ENCODE peak calls at places on chromosomes 7 and 10, in four cellular contexts. I is colonic mucosa, V is adipocyte, X is testis. L is an unnamed sample.

GRCh38 chr7:151491859-151492258 is 27.8 kb downstream of the RHEB start:
- DNase-seq in I (no peak), V (peak; percentile 80), X (no peak), L (no peak)

GRCh38 chr7:78296036-78296435 is 497.5 kb downstream of the PHTF2 start:
- DNase-seq in I (no peak), V (peak; percentile 57), X (no peak), L (no peak)

GRCh38 chr7:82288769-82289535 is 154.6 kb downstream of the CACNA2D1 start:
- DNase-seq in I (no peak), V (no peak), X (no peak), L (no peak)

GRCh38 chr10:30763933-30764332 is 134.4 kb upstream of the LYZL2 start:
- DNase-seq in I (no peak), V (no peak), X (peak; percentile 25), L (no peak)

GRCh38 chr10:72417971-72418370 is 63.3 kb upstream of the DNAJB12 start:
- DNase-seq in I (no peak), V (no peak), X (no peak), L (no peak)

GRCh38 chr10:1551636-1552338 is 185.5 kb downstream of the ADARB2 start:
- DNase-seq in I (no peak), V (no peak), X (no peak), L (no peak)

GRCh38 chr10:6578221-6579192 is 1.6 kb downstream of the PRKCQ start:
- DNase-seq in I (no peak), V (no peak), X (no peak), L (no peak)

GRCh38 chr7:28685291-28685659 is 272.9 kb downstream of the TRIL start:
- DNase-seq in I (peak; percentile 31), V (no peak), X (no peak), L (no peak)

GRCh38 chr7:157595086-157595855 is 258.5 kb downstream of the DNAJB6 start:
- DNase-seq in I (no peak), V (no peak), X (no peak), L (no peak)

GRCh38 chr10:84291389-84291788 is 37.0 kb upstream of the CCSER2 start:
- DNase-seq in I (no peak), V (peak; percentile 75), X (peak; percentile 36), L (no peak)

GRCh38 chr10:120069700-120070099 is 177.2 kb downstream of the SEC23IP start:
- DNase-seq in I (no peak), V (no peak), X (no peak), L (no peak)

GRCh38 chr7:157541796-157542668 is 205.2 kb downstream of the DNAJB6 start:
- DNase-seq in I (no peak), V (no peak), X (no peak), L (no peak)

GRCh38 chr10:61923210-61924024 is 21.9 kb downstream of the ARID5B start:
- DNase-seq in I (no peak), V (peak; percentile 71), X (no peak), L (no peak)

GRCh38 chr7:99383791-99384370 is 9.4 kb downstream of the ARPC1B start:
- DNase-seq in I (no peak), V (no peak), X (no peak), L (no peak)

GRCh38 chr7:3259711-3260424 is 41.2 kb upstream of the SDK1 start:
- DNase-seq in I (no peak), V (no peak), X (no peak), L (peak; percentile 63)
- H3K4me3 ChIP-seq in I (peak overlapping the region; percentile 17), V (peak overlapping the region; percentile 89), X (peak overlapping the region; percentile 61), L (peak overlapping the region; percentile 41)

GRCh38 chr10:18137111-18137510 is 3.1 kb upstream of the CACNB2 start:
- DNase-seq in I (no peak), V (no peak), X (no peak), L (no peak)

GRCh38 chr10:18136056-18136916 is 3.9 kb upstream of the CACNB2 start:
- DNase-seq in I (no peak), V (peak; percentile 17), X (no peak), L (no peak)

GRCh38 chr10:18142151-18142550 is 1.9 kb downstream of the CACNB2 start:
- DNase-seq in I (no peak), V (peak; percentile 29), X (no peak), L (no peak)

GRCh38 chr10:18140957-18141888 is 999 bp downstream of the CACNB2 start:
- DNase-seq in I (peak; percentile 29), V (peak; percentile 42), X (peak; percentile 19), L (no peak)

DNA sequence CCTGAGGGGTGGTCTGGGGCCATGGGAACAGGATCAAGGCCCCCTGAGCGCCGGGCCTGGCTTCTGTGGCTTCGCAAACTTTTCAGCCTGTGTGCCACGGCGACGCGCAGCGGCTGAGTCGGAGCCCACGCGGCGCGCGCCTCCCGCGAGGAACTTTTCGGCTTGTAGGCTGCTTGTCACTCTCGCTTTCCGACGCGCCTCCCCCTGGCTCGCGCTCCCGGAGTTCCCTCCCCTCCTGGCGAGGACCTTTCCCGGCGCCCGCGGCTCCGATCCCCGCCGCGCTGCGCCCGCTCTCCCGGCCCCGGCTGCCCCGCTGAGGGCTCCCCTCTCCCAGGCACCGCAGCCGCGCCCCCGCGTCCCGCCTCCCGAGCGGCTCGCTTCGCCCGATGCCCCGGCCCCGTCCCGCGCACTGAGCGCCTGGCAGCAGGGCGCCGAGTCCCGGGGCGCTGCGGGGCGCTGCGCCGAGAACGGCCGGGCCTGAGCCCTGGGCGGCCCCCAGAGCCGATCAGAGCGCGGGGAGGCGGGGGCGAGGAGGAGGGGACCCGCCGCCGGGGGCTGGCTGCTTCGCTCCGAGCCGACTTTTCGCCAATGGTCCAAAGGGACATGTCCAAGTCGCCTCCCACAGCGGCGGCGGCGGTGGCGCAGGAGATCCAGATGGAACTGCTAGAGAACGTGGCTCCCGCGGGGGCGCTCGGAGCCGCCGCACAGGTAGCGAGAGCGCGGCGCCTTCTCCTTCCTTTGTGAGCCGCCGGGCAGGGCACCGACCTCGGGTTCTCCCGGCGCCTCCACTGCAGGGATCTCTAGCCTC is at the start of gene CACNB2:
- DNase-seq in I (peak; percentile 70), V (peak; percentile 87), X (peak; percentile 71), L (peak; percentile 67)
- H3K4me3 ChIP-seq in I (peak within 1 kb of the TSS; percentile 63), V (peak within 1 kb of the TSS; percentile 88), X (peak within 1 kb of the TSS; percentile 66), L (peak within 1 kb of the TSS; percentile 67)

GRCh38 chr7:44883961-44884360 is 1.4 kb downstream of the PURB start:
- DNase-seq in I (no peak), V (no peak), X (no peak), L (no peak)

GRCh38 chr7:44881610-44882009 is 3.7 kb downstream of the PURB start:
- DNase-seq in I (no peak), V (peak; percentile 65), X (no peak), L (no peak)

GRCh38 chr7:44884553-44885393 is 557 bp downstream of the PURB start:
- DNase-seq in I (peak; percentile 46), V (peak; percentile 86), X (peak; percentile 52), L (peak; percentile 22)

GRCh38 chr7:44881066-44881600 is 4.2 kb downstream of the PURB start:
- DNase-seq in I (no peak), V (no peak), X (no peak), L (no peak)

DNA sequence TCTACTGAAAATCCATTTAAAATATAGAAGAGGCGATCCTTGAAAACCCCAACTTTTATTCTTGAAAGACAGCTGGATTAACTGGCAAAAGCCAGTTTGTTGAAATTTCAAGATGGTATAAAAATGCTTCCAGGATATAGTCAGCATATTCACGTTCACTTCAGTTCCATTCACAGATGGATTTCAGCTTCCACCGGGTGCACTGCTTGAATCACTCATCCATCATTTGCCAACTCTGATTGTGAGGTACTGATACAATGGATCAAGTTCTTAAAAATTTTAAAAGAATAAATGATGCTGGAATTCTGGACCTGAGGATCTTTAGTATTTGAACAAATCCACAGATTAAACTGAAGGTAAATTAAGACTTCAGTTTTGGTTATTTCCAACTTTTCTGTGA is 2.4 kb downstream of the PURB start:
- DNase-seq in I (no peak), V (peak; percentile 19), X (no peak), L (no peak)
- H3K4me3 ChIP-seq in I (no peak overlapping the region), V (peak overlapping the region; percentile 94), X (peak overlapping the region; percentile 74), L (no peak overlapping the region)

GRCh38 chr7:88462799-88463198 is 156.1 kb upstream of the STEAP4 start:
- DNase-seq in I (no peak), V (no peak), X (no peak), L (no peak)

GRCh38 chr7:88465586-88465985 is 158.9 kb upstream of the STEAP4 start:
- DNase-seq in I (no peak), V (no peak), X (no peak), L (no peak)
- H3K4me3 ChIP-seq in I (no peak overlapping the region), V (no peak overlapping the region), X (no peak overlapping the region), L (no peak overlapping the region)

DNA sequence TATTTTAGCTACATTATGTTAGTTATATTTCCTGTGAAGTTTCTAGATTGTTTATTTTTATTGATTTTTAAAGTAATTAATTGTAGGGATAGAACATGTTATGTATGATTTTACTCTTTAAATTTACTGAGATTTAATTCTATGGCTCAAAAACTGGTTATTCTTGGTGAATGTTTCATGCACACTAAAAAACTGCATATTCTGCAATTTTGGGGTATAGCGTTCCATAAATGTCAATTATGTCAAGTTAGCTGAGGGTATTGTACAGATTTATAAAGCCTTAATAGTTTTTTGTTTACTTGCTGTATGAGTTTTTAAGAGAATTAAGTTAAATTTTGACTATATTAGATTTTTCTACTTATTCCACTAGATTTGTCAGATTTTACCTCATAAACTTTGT is 669.7 kb downstream of the GRID1 start:
- DNase-seq in I (no peak), V (no peak), X (no peak), L (no peak)
- H3K4me3 ChIP-seq in I (no peak overlapping the region), V (no peak overlapping the region), X (no peak overlapping the region), L (no peak overlapping the region)

GRCh38 chr10:32942081-32942480 is 15.9 kb downstream of the ITGB1 start:
- DNase-seq in I (no peak), V (no peak), X (no peak), L (no peak)

GRCh38 chr10:32938554-32939061 is 19.4 kb downstream of the ITGB1 start:
- DNase-seq in I (peak; percentile 60), V (peak; percentile 56), X (no peak), L (no peak)

GRCh38 chr10:32941357-32941756 is 16.7 kb downstream of the ITGB1 start:
- DNase-seq in I (no peak), V (peak; percentile 52), X (no peak), L (no peak)

GRCh38 chr10:32939296-32940111 is 18.5 kb downstream of the ITGB1 start:
- DNase-seq in I (no peak), V (no peak), X (no peak), L (no peak)

GRCh38 chr10:32940321-32941264 is 17.4 kb downstream of the ITGB1 start:
- DNase-seq in I (no peak), V (no peak), X (no peak), L (no peak)
- H3K4me3 ChIP-seq in I (no peak overlapping the region), V (peak overlapping the region; percentile 14), X (no peak overlapping the region), L (no peak overlapping the region)

GRCh38 chr7:55963584-55964168 is 709 bp upstream of the NIPSNAP2 start:
- DNase-seq in I (no peak), V (no peak), X (peak; percentile 18), L (no peak)
- H3K4me3 ChIP-seq in I (peak overlapping the region; percentile 27), V (peak overlapping the region; percentile 77), X (peak overlapping the region; percentile 56), L (no peak overlapping the region)

GRCh38 chr10:45220985-45221384 is 94.4 kb downstream of the OR13A1 start:
- DNase-seq in I (no peak), V (no peak), X (no peak), L (no peak)
- H3K4me3 ChIP-seq in I (no peak overlapping the region), V (no peak overlapping the region), X (no peak overlapping the region), L (no peak overlapping the region)

GRCh38 chr7:46321556-46322205 is 400.6 kb upstream of the IGFBP3 start:
- DNase-seq in I (no peak), V (peak; percentile 7), X (no peak), L (no peak)
- H3K4me3 ChIP-seq in I (no peak overlapping the region), V (no peak overlapping the region), X (no peak overlapping the region), L (no peak overlapping the region)

L was measured in WERI-Rb-1.